ENCODE peak calls at places on chromosomes 1 and 21, in six cellular contexts. F is aorta, K is tibial nerve, T is Panc1, B is Peyer's patch, R is endothelial cell of umbilical vein. J is an unnamed sample. For H3K9me3, the result is how much of the 10 kb centered on the place peaks cover.

GRCh38 chr1:218275823-218276222 is 9.3 kb upstream of the RRP15 start:
- DNase-seq in R (no peak), K (no peak), T (no peak), B (no peak), F (no peak), J (no peak)

GRCh38 chr1:111738436-111739221 is 566 bp downstream of the INKA2 start:
- DNase-seq in F (peak), K (peak), R (peak), T (no peak), B (peak), J (peak)

GRCh38 chr1:233327938-233328660 is 575 bp downstream of the MAP3K21 start:
- DNase-seq in K (no peak), R (peak), F (peak), B (peak), T (no peak), J (peak)

GRCh38 chr1:26134466-26134865 is 22.8 kb downstream of the PDIK1L start:
- DNase-seq in T (no peak), F (no peak), B (no peak), R (no peak), K (no peak), J (no peak)

GRCh38 chr1:161427733-161428516 is 60.2 kb upstream of the CFAP126 start:
- DNase-seq in B (no peak), T (peak), K (no peak), R (peak), F (no peak), J (no peak)

GRCh38 chr1:11374079-11374747 is 101.2 kb downstream of the UBIAD1 start:
- DNase-seq in T (no peak), F (no peak), R (no peak), K (no peak), B (no peak), J (no peak)

GRCh38 chr1:109802136-109802900 is 38.6 kb upstream of the EPS8L3 start:
- DNase-seq in R (no peak), T (no peak), K (no peak), F (no peak), B (peak), J (peak)

GRCh38 chr1:179036844-179037465 is 11.3 kb downstream of the FAM20B start:
- DNase-seq in F (no peak), T (no peak), K (no peak), R (peak), B (no peak), J (no peak)

GRCh38 chr1:223628233-223628632 is 37.3 kb downstream of the CAPN8 start:
- DNase-seq in R (no peak), B (peak), K (no peak), F (peak), T (no peak), J (peak)

GRCh38 chr21:42565886-42566523 is 52.4 kb downstream of the SLC37A1 start:
- DNase-seq in T (no peak), F (peak), K (no peak), B (peak), R (no peak), J (no peak)

GRCh38 chr1:15384301-15384901 is 25.3 kb upstream of the EFHD2 start:
- DNase-seq in K (no peak), B (no peak), R (no peak), F (no peak), T (no peak), J (no peak)

GRCh38 chr21:37986751-37987399 is 70.6 kb upstream of the KCNJ6 start:
- DNase-seq in R (no peak), K (no peak), F (no peak), T (no peak), B (no peak), J (no peak)

GRCh38 chr1:240491156-240491555 is 120.8 kb downstream of the GREM2 start:
- DNase-seq in K (no peak), B (no peak), F (no peak), T (no peak), R (no peak), J (no peak)

GRCh38 chr1:84541679-84542078 is 32.6 kb downstream of the CTBS start:
- DNase-seq in F (no peak), R (no peak), K (no peak), T (peak), B (no peak), J (no peak)

DNA sequence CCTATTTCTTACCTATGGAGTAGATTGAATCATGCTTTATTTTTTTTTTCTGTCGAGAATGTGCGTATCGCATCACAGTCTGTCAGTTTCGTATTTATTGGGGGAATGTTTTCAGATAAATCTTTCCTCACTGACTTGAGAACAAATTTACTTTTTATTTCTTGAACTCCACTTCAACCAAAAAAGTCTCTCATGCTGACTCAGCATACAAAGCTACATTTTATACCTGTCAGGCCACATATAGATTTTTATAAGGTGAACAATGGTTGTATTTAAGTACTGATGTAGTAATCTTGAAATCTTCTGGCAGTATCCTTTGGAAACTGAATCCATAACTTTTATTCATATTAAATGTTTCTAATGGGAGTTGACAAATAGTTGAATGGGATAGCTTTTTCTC is 367.4 kb downstream of the HLX start:
- DNase-seq in F (no peak), R (no peak), T (no peak), K (no peak), B (no peak), J (no peak)
- H3K9me3 ChIP-seq in F (under half), R (under half), T (under half), K (under half), B (under half), J (under half)

GRCh38 chr21:22728091-22728490 is 1729.9 kb downstream of the NCAM2 start:
- DNase-seq in B (no peak), R (no peak), T (no peak), F (no peak), K (no peak), J (no peak)
- H3K9me3 ChIP-seq in B (under half), R (under half), T (under half), F (under half), K (under half), J (under half)

DNA sequence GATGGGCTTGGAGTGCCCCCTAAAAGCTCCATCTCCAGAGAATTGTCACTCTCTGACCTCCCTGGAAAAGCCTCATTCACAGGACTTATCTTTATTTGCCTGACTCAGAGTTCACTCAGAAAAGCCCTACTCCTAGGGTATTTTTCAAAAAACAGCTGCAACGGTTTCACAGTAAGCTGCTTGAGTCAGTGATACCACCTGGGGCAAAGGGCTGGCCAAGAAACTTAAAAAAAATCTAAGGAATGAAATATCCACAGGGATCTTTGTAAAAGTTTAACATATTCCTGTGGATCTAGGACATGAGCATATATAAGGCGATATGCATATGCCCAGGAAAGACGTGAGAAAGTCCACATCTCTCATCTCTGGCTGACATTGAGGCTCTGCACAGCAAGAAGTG is 33.8 kb upstream of the TSPAN2 start:
- DNase-seq in T (no peak), B (no peak), K (no peak), F (no peak), R (no peak), J (no peak)
- H3K9me3 ChIP-seq in T (under half), B (under half), K (under half), F (under half), R (under half), J (under half)

GRCh38 chr1:64679177-64679576 is 65.7 kb upstream of the RAVER2 start:
- DNase-seq in K (no peak), T (no peak), B (no peak), F (no peak), R (no peak), J (no peak)

GRCh38 chr1:64680601-64681000 is 64.3 kb upstream of the RAVER2 start:
- DNase-seq in F (no peak), R (no peak), B (no peak), T (no peak), K (no peak), J (no peak)

GRCh38 chr1:64676386-64676785 is 68.5 kb upstream of the RAVER2 start:
- DNase-seq in F (no peak), T (no peak), R (no peak), B (no peak), K (no peak), J (no peak)

GRCh38 chr1:64677471-64677870 is 67.4 kb upstream of the RAVER2 start:
- DNase-seq in T (no peak), R (no peak), B (no peak), F (no peak), K (no peak), J (no peak)

GRCh38 chr1:64675718-64676345 is 69.0 kb upstream of the RAVER2 start:
- DNase-seq in K (no peak), R (peak), B (no peak), T (peak), F (no peak), J (no peak)
- H3K9me3 ChIP-seq in K (under half), R (under half), B (under half), T (under half), F (under half), J (under half)